ENCODE peak calls at places on chromosomes 2 and 18, in ten cellular contexts. One of them, this sample, is unnamed.
A peak's percentile ranks its signal among the peaks of the same experiment; 100 is the strongest.

GRCh38 chr2:211014376-211014775 is 458.0 kb downstream of the CPS1 start:
- DNase-seq in GM06990: no peak
- DNase-seq in transverse colon: no peak
- DNase-seq in foreskin fibroblast: no peak
- DNase-seq in H1: no peak
- DNase-seq in RWPE2: no peak
- DNase-seq in choroid plexus epithelial cell: no peak
- DNase-seq in brain microvascular endothelial cell: no peak
- DNase-seq in AG04449: no peak
- DNase-seq in CD8-positive, alpha-beta T cell: no peak
- DNase-seq in this sample: no peak

GRCh38 chr2:68653538-68653982 is 10.2 kb downstream of the PROKR1 start:
- DNase-seq in H1: no peak
- DNase-seq in CD8-positive, alpha-beta T cell: peak; percentile 16
- DNase-seq in foreskin fibroblast: peak; percentile 30
- DNase-seq in transverse colon: peak; percentile 6
- DNase-seq in choroid plexus epithelial cell: peak; percentile 75
- DNase-seq in AG04449: no peak
- DNase-seq in brain microvascular endothelial cell: peak; percentile 85
- DNase-seq in GM06990: peak; percentile 45
- DNase-seq in RWPE2: no peak
- DNase-seq in this sample: no peak

GRCh38 chr18:55853268-55853667 is 265.3 kb upstream of the TCF4 start:
- DNase-seq in H1: no peak
- DNase-seq in choroid plexus epithelial cell: no peak
- DNase-seq in brain microvascular endothelial cell: no peak
- DNase-seq in CD8-positive, alpha-beta T cell: no peak
- DNase-seq in foreskin fibroblast: no peak
- DNase-seq in RWPE2: no peak
- DNase-seq in transverse colon: no peak
- DNase-seq in GM06990: no peak
- DNase-seq in AG04449: no peak
- DNase-seq in this sample: no peak

GRCh38 chr2:71129114-71129890 is 727 bp downstream of the MCEE start:
- DNase-seq in H1: no peak
- DNase-seq in GM06990: no peak
- DNase-seq in brain microvascular endothelial cell: no peak
- DNase-seq in foreskin fibroblast: no peak
- DNase-seq in AG04449: no peak
- DNase-seq in RWPE2: no peak
- DNase-seq in transverse colon: no peak
- DNase-seq in CD8-positive, alpha-beta T cell: no peak
- DNase-seq in choroid plexus epithelial cell: peak; percentile 18
- DNase-seq in this sample: no peak

GRCh38 chr2:144683063-144683740 is 163.3 kb upstream of the ZEB2 start:
- DNase-seq in GM06990: no peak
- DNase-seq in foreskin fibroblast: no peak
- DNase-seq in transverse colon: no peak
- DNase-seq in H1: no peak
- DNase-seq in choroid plexus epithelial cell: no peak
- DNase-seq in AG04449: no peak
- DNase-seq in RWPE2: no peak
- DNase-seq in CD8-positive, alpha-beta T cell: no peak
- DNase-seq in brain microvascular endothelial cell: no peak
- DNase-seq in this sample: peak; percentile 44

GRCh38 chr2:86621290-86621943 is 2.2 kb downstream of the RNF103 start:
- DNase-seq in GM06990: no peak
- DNase-seq in RWPE2: no peak
- DNase-seq in transverse colon: no peak
- DNase-seq in CD8-positive, alpha-beta T cell: no peak
- DNase-seq in brain microvascular endothelial cell: no peak
- DNase-seq in AG04449: no peak
- DNase-seq in choroid plexus epithelial cell: peak; percentile 41
- DNase-seq in H1: no peak
- DNase-seq in foreskin fibroblast: no peak
- DNase-seq in this sample: no peak

GRCh38 chr2:20012032-20012281 is 511 bp downstream of the MATN3 start:
- DNase-seq in foreskin fibroblast: no peak
- DNase-seq in CD8-positive, alpha-beta T cell: no peak
- DNase-seq in choroid plexus epithelial cell: no peak
- DNase-seq in RWPE2: no peak
- DNase-seq in brain microvascular endothelial cell: no peak
- DNase-seq in GM06990: no peak
- DNase-seq in H1: no peak
- DNase-seq in AG04449: no peak
- DNase-seq in transverse colon: no peak
- DNase-seq in this sample: no peak

GRCh38 chr18:24219561-24220317 is 80.9 kb downstream of the CABYR start:
- DNase-seq in brain microvascular endothelial cell: no peak
- DNase-seq in RWPE2: no peak
- DNase-seq in H1: no peak
- DNase-seq in choroid plexus epithelial cell: no peak
- DNase-seq in foreskin fibroblast: no peak
- DNase-seq in transverse colon: no peak
- DNase-seq in CD8-positive, alpha-beta T cell: no peak
- DNase-seq in GM06990: no peak
- DNase-seq in AG04449: no peak
- DNase-seq in this sample: no peak

GRCh38 chr2:158893474-158893873 is 75.0 kb upstream of the TANC1 start:
- DNase-seq in transverse colon: no peak
- DNase-seq in choroid plexus epithelial cell: no peak
- DNase-seq in AG04449: no peak
- DNase-seq in GM06990: no peak
- DNase-seq in RWPE2: no peak
- DNase-seq in CD8-positive, alpha-beta T cell: no peak
- DNase-seq in foreskin fibroblast: no peak
- DNase-seq in brain microvascular endothelial cell: no peak
- DNase-seq in H1: no peak
- DNase-seq in this sample: no peak

GRCh38 chr2:79529636-79530035 is 16.8 kb downstream of the CTNNA2 start:
- DNase-seq in transverse colon: no peak
- DNase-seq in RWPE2: no peak
- DNase-seq in foreskin fibroblast: no peak
- DNase-seq in choroid plexus epithelial cell: no peak
- DNase-seq in H1: no peak
- DNase-seq in CD8-positive, alpha-beta T cell: no peak
- DNase-seq in GM06990: no peak
- DNase-seq in brain microvascular endothelial cell: no peak
- DNase-seq in AG04449: no peak
- DNase-seq in this sample: no peak

GRCh38 chr18:7117390-7118355 is at the start of gene LAMA1:
- DNase-seq in RWPE2: no peak
- DNase-seq in GM06990: no peak
- DNase-seq in H1: peak; percentile 83
- DNase-seq in transverse colon: no peak
- DNase-seq in CD8-positive, alpha-beta T cell: no peak
- DNase-seq in choroid plexus epithelial cell: peak; percentile 22
- DNase-seq in AG04449: no peak
- DNase-seq in foreskin fibroblast: peak; percentile 21
- DNase-seq in brain microvascular endothelial cell: no peak
- DNase-seq in this sample: no peak

GRCh38 chr2:184598313-184599053 is at the start of gene ZNF804A:
- DNase-seq in GM06990: peak; percentile 65
- DNase-seq in CD8-positive, alpha-beta T cell: no peak
- DNase-seq in H1: peak; percentile 63
- DNase-seq in transverse colon: peak; percentile 53
- DNase-seq in RWPE2: no peak
- DNase-seq in brain microvascular endothelial cell: peak; percentile 66
- DNase-seq in AG04449: no peak
- DNase-seq in choroid plexus epithelial cell: peak; percentile 45
- DNase-seq in foreskin fibroblast: peak; percentile 48
- DNase-seq in this sample: no peak

GRCh38 chr2:84851876-84852275 is 29.0 kb downstream of the TRABD2A start:
- DNase-seq in AG04449: no peak
- DNase-seq in H1: no peak
- DNase-seq in RWPE2: no peak
- DNase-seq in transverse colon: no peak
- DNase-seq in CD8-positive, alpha-beta T cell: no peak
- DNase-seq in brain microvascular endothelial cell: no peak
- DNase-seq in GM06990: no peak
- DNase-seq in foreskin fibroblast: no peak
- DNase-seq in choroid plexus epithelial cell: no peak
- DNase-seq in this sample: no peak

GRCh38 chr2:76711490-76711889 is 810.7 kb downstream of the LRRTM4 start:
- DNase-seq in H1: no peak
- DNase-seq in RWPE2: no peak
- DNase-seq in transverse colon: no peak
- DNase-seq in brain microvascular endothelial cell: no peak
- DNase-seq in AG04449: no peak
- DNase-seq in choroid plexus epithelial cell: no peak
- DNase-seq in foreskin fibroblast: no peak
- DNase-seq in CD8-positive, alpha-beta T cell: no peak
- DNase-seq in GM06990: no peak
- DNase-seq in this sample: no peak

GRCh38 chr2:3628800-3629199 is 29.2 kb upstream of the ALLC start:
- DNase-seq in choroid plexus epithelial cell: peak; percentile 24
- DNase-seq in H1: peak; percentile 78
- DNase-seq in AG04449: no peak
- DNase-seq in brain microvascular endothelial cell: no peak
- DNase-seq in RWPE2: peak; percentile 52
- DNase-seq in CD8-positive, alpha-beta T cell: no peak
- DNase-seq in transverse colon: no peak
- DNase-seq in foreskin fibroblast: no peak
- DNase-seq in GM06990: no peak
- DNase-seq in this sample: no peak

GRCh38 chr2:220531216-220531615 is 903.8 kb downstream of the SLC4A3 start:
- DNase-seq in H1: no peak
- DNase-seq in foreskin fibroblast: no peak
- DNase-seq in AG04449: no peak
- DNase-seq in RWPE2: no peak
- DNase-seq in brain microvascular endothelial cell: no peak
- DNase-seq in choroid plexus epithelial cell: no peak
- DNase-seq in transverse colon: no peak
- DNase-seq in CD8-positive, alpha-beta T cell: no peak
- DNase-seq in GM06990: no peak
- DNase-seq in this sample: no peak

GRCh38 chr2:236369606-236370005 is 105.4 kb upstream of the ASB18 start:
- DNase-seq in AG04449: no peak
- DNase-seq in brain microvascular endothelial cell: no peak
- DNase-seq in GM06990: no peak
- DNase-seq in transverse colon: no peak
- DNase-seq in H1: no peak
- DNase-seq in RWPE2: no peak
- DNase-seq in CD8-positive, alpha-beta T cell: no peak
- DNase-seq in foreskin fibroblast: no peak
- DNase-seq in choroid plexus epithelial cell: peak; percentile 23
- DNase-seq in this sample: peak; percentile 43

DNA sequence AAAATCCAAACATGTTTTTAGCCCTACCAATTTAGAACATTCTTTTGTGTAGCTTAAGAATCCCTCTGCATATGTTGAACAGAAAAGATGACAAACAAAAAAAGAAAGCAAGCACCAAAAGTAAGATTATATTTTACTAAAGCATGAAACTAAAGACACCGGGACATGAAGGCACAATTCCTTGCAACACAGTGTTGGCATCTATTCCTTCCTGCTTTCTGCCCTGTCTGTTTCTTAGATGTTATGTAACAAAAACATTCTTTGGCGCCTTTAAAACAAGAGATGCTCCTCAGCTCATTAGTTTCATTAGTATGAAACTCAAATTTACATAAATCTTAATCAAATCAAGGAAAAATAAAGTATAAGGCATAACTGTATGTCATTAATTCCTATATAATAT is 106.6 kb downstream of the TMEM131 start:
- DNase-seq in transverse colon: no peak
- DNase-seq in H1: no peak
- DNase-seq in AG04449: no peak
- DNase-seq in choroid plexus epithelial cell: no peak
- DNase-seq in brain microvascular endothelial cell: no peak
- DNase-seq in RWPE2: no peak
- DNase-seq in foreskin fibroblast: no peak
- DNase-seq in GM06990: no peak
- DNase-seq in CD8-positive, alpha-beta T cell: no peak
- DNase-seq in this sample: no peak
- TF ChIP-seq CTCF in transverse colon: no peak
- TF ChIP-seq CTCF in H1: no peak
- TF ChIP-seq CTCF in AG04449: no peak
- TF ChIP-seq CTCF in choroid plexus epithelial cell: no peak
- TF ChIP-seq CTCF in brain microvascular endothelial cell: no peak
- TF ChIP-seq CTCF in RWPE2: no peak
- TF ChIP-seq CTCF in foreskin fibroblast: no peak
- TF ChIP-seq CTCF in GM06990: no peak
- TF ChIP-seq CTCF in CD8-positive, alpha-beta T cell: no peak
- TF ChIP-seq CTCF in this sample: no peak

GRCh38 chr18:39841133-39842041 is 2113.6 kb upstream of the PIK3C3 start:
- DNase-seq in foreskin fibroblast: peak; percentile 74
- DNase-seq in transverse colon: peak; percentile 41
- DNase-seq in AG04449: no peak
- DNase-seq in CD8-positive, alpha-beta T cell: no peak
- DNase-seq in brain microvascular endothelial cell: peak; percentile 86
- DNase-seq in H1: peak; percentile 73
- DNase-seq in RWPE2: peak; percentile 66
- DNase-seq in choroid plexus epithelial cell: peak; percentile 92
- DNase-seq in GM06990: no peak
- DNase-seq in this sample: no peak
- H3K4me3 ChIP-seq in foreskin fibroblast: peak overlapping the region; percentile 61
- H3K4me3 ChIP-seq in transverse colon: peak overlapping the region; percentile 21
- H3K4me3 ChIP-seq in AG04449: peak overlapping the region; percentile 61
- H3K4me3 ChIP-seq in CD8-positive, alpha-beta T cell: no peak overlapping the region
- H3K4me3 ChIP-seq in brain microvascular endothelial cell: peak overlapping the region; percentile 61
- H3K4me3 ChIP-seq in H1: peak overlapping the region; percentile 68
- H3K4me3 ChIP-seq in RWPE2: peak overlapping the region; percentile 34
- H3K4me3 ChIP-seq in choroid plexus epithelial cell: peak overlapping the region; percentile 73
- H3K4me3 ChIP-seq in GM06990: no peak overlapping the region
- H3K4me3 ChIP-seq in this sample: peak overlapping the region; percentile 63

GRCh38 chr2:106572541-106573148 is 85.5 kb downstream of the CD8B2 start:
- DNase-seq in AG04449: no peak
- DNase-seq in CD8-positive, alpha-beta T cell: no peak
- DNase-seq in transverse colon: no peak
- DNase-seq in foreskin fibroblast: no peak
- DNase-seq in RWPE2: no peak
- DNase-seq in choroid plexus epithelial cell: no peak
- DNase-seq in GM06990: no peak
- DNase-seq in brain microvascular endothelial cell: no peak
- DNase-seq in H1: peak; percentile 65
- DNase-seq in this sample: no peak
- TF ChIP-seq CTCF in AG04449: peak; percentile 16
- TF ChIP-seq CTCF in CD8-positive, alpha-beta T cell: no peak
- TF ChIP-seq CTCF in transverse colon: no peak
- TF ChIP-seq CTCF in foreskin fibroblast: peak; percentile 23
- TF ChIP-seq CTCF in RWPE2: peak; percentile 50
- TF ChIP-seq CTCF in choroid plexus epithelial cell: peak; percentile 51
- TF ChIP-seq CTCF in GM06990: peak; percentile 54
- TF ChIP-seq CTCF in brain microvascular endothelial cell: peak; percentile 75
- TF ChIP-seq CTCF in H1: peak; percentile 58
- TF ChIP-seq CTCF in this sample: peak; percentile 45

DNA sequence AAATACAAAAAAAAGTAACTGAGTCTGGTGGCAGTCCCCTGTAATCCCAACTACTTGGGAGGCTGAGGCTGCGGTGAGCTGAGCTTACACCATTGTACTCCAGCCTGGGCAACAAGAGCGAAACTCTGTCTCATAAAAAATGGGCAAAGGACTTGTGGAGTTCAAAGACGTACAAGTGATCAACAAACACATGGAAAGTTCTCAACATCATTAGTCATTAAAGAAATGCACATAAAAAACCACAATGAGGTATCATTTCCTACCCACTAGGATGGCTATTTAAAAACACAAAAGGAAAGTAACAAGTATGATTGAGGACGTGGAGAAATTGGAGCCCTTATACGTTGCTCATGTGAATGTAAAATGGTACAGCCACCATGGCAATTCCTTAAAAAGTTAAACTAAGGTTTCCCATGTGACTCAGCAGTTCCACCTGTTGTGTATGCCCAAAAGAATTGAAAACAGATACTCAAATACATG is 52.3 kb downstream of the RAB10 start:
- DNase-seq in foreskin fibroblast: peak; percentile 35
- DNase-seq in RWPE2: no peak
- DNase-seq in choroid plexus epithelial cell: peak; percentile 77
- DNase-seq in GM06990: peak; percentile 21
- DNase-seq in CD8-positive, alpha-beta T cell: no peak
- DNase-seq in H1: no peak
- DNase-seq in transverse colon: no peak
- DNase-seq in AG04449: peak; percentile 34
- DNase-seq in brain microvascular endothelial cell: peak; percentile 24
- DNase-seq in this sample: no peak
- H3K4me3 ChIP-seq in foreskin fibroblast: no peak overlapping the region
- H3K4me3 ChIP-seq in RWPE2: no peak overlapping the region
- H3K4me3 ChIP-seq in choroid plexus epithelial cell: no peak overlapping the region
- H3K4me3 ChIP-seq in GM06990: no peak overlapping the region
- H3K4me3 ChIP-seq in CD8-positive, alpha-beta T cell: no peak overlapping the region
- H3K4me3 ChIP-seq in H1: no peak overlapping the region
- H3K4me3 ChIP-seq in transverse colon: no peak overlapping the region
- H3K4me3 ChIP-seq in AG04449: no peak overlapping the region
- H3K4me3 ChIP-seq in brain microvascular endothelial cell: no peak overlapping the region
- H3K4me3 ChIP-seq in this sample: no peak overlapping the region

This sample was measured in retinal pigment epithelial cell.